ENCODE peak calls at places on chromosome 13, in seven cellular contexts. D, G, F, Z, M, L and H are unnamed samples.

GRCh38 chr13:94968040-94968756 is 255.9 kb upstream of the SOX21 start:
- DNase-seq in D (no peak), G (no peak), F (no peak), Z (no peak), M (no peak), L (peak; percentile 12), H (no peak)

GRCh38 chr13:49622174-49622946 is 5.9 kb upstream of the ARL11 start:
- DNase-seq in D (no peak), G (no peak), F (no peak), Z (peak; percentile 76), M (no peak), L (no peak), H (no peak)

GRCh38 chr13:105990256-105990958 is 545.1 kb downstream of the EFNB2 start:
- DNase-seq in D (no peak), G (no peak), F (no peak), Z (no peak), M (no peak), L (no peak), H (no peak)

GRCh38 chr13:72622546-72622945 is 104.9 kb downstream of the MZT1 start:
- DNase-seq in D (no peak), G (no peak), F (no peak), Z (no peak), M (no peak), L (no peak), H (no peak)

GRCh38 chr13:112174476-112175110 is 107.6 kb downstream of the SOX1 start:
- DNase-seq in D (no peak), G (no peak), F (no peak), Z (peak; percentile 30), M (no peak), L (no peak), H (no peak)

GRCh38 chr13:104872153-104872552 is 1663.3 kb downstream of the EFNB2 start:
- DNase-seq in D (no peak), G (no peak), F (no peak), Z (no peak), M (no peak), L (no peak), H (no peak)

GRCh38 chr13:113562866-113563265 is 21.7 kb upstream of the TFDP1 start:
- DNase-seq in D (no peak), G (no peak), F (no peak), Z (peak; percentile 30), M (no peak), L (no peak), H (no peak)

GRCh38 chr13:66313408-66313807 is 916.7 kb downstream of the PCDH9 start:
- DNase-seq in D (no peak), G (no peak), F (no peak), Z (no peak), M (no peak), L (no peak), H (no peak)

GRCh38 chr13:45051315-45051714 is 62.0 kb downstream of the GPALPP1 start:
- DNase-seq in D (no peak), G (no peak), F (no peak), Z (no peak), M (no peak), L (no peak), H (no peak)

GRCh38 chr13:100491164-100491847 is 97.3 kb downstream of the GGACT start:
- DNase-seq in D (no peak), G (no peak), F (no peak), Z (peak; percentile 72), M (no peak), L (no peak), H (no peak)

GRCh38 chr13:95494082-95494681 is 58.3 kb upstream of the CLDN10 start:
- DNase-seq in D (no peak), G (no peak), F (peak; percentile 32), Z (no peak), M (peak; percentile 62), L (peak; percentile 65), H (peak; percentile 68)

GRCh38 chr13:96984061-96984508 is 10.2 kb downstream of the OXGR1 start:
- DNase-seq in D (no peak), G (no peak), F (no peak), Z (peak; percentile 89), M (peak; percentile 91), L (no peak), H (no peak)

GRCh38 chr13:48322294-48322693 is 18.7 kb downstream of the RB1 start:
- DNase-seq in D (no peak), G (no peak), F (no peak), Z (no peak), M (no peak), L (no peak), H (no peak)

GRCh38 chr13:30727491-30728350 is 7.6 kb upstream of the ALOX5AP start:
- DNase-seq in D (no peak), G (no peak), F (no peak), Z (no peak), M (no peak), L (no peak), H (no peak)